ENCODE peak calls at places on chromosomes 1 and 21, in eight cellular contexts. W is HCT116, O is heart right ventricle, Y is cardiac muscle cell, N is breast epithelium, H is AG04450, G is cardiac fibroblast, A is lower lobe of right lung. S is an unnamed sample.
A peak's percentile ranks its signal among the peaks of the same experiment; 100 is the strongest.

GRCh38 chr1:143735764-143736461 is 235.9 kb downstream of the FAM72C start:
- DNase-seq in G (no peak), N (no peak), A (peak; percentile 41), Y (peak; percentile 3), W (no peak), O (no peak), H (no peak), S (no peak)

GRCh38 chr1:206792939-206793607 is 20.8 kb upstream of the IL10 start:
- DNase-seq in G (no peak), W (no peak), A (no peak), H (no peak), O (no peak), N (no peak), Y (no peak), S (no peak)

GRCh38 chr1:34736711-34737110 is 18.1 kb upstream of the GJB5 start:
- DNase-seq in Y (no peak), H (no peak), O (no peak), W (no peak), A (no peak), N (no peak), G (no peak), S (no peak)

GRCh38 chr21:27424601-27425000 is 457.7 kb upstream of the ADAMTS5 start:
- DNase-seq in H (no peak), G (peak; percentile 68), Y (no peak), A (no peak), N (no peak), O (no peak), W (no peak), S (no peak)

GRCh38 chr1:241844593-241844992 is 3.4 kb upstream of the EXO1 start:
- DNase-seq in N (no peak), W (no peak), H (no peak), O (no peak), G (no peak), Y (no peak), A (no peak), S (no peak)

GRCh38 chr1:44500181-44501021 is 95.3 kb downstream of the RNF220 start:
- DNase-seq in N (no peak), H (no peak), G (peak; percentile 47), A (no peak), O (peak; percentile 16), Y (peak; percentile 71), W (no peak), S (peak; percentile 16)

GRCh38 chr1:240496356-240496755 is 115.6 kb downstream of the GREM2 start:
- DNase-seq in Y (no peak), A (no peak), W (no peak), H (no peak), N (no peak), G (no peak), O (no peak), S (no peak)

GRCh38 chr1:234962340-234962989 is 166.2 kb downstream of the TOMM20 start:
- DNase-seq in H (peak; percentile 98), A (no peak), W (no peak), G (peak; percentile 98), Y (no peak), O (peak; percentile 64), N (no peak), S (peak; percentile 54)

GRCh38 chr1:99766378-99766800 is at the start of gene FRRS1:
- DNase-seq in W (peak; percentile 85), N (no peak), G (peak; percentile 80), O (peak; percentile 60), H (peak; percentile 15), Y (peak; percentile 91), A (peak; percentile 52), S (peak; percentile 46)

GRCh38 chr1:203769505-203770343 is 4.7 kb downstream of the LAX1 start:
- DNase-seq in Y (peak; percentile 41), A (peak; percentile 80), G (peak; percentile 96), O (peak; percentile 79), N (peak; percentile 62), H (peak; percentile 81), W (no peak), S (peak; percentile 72)

GRCh38 chr1:19388980-19389379 is 76.9 kb downstream of the SLC66A1 start:
- DNase-seq in W (no peak), Y (no peak), H (no peak), A (no peak), O (no peak), G (no peak), N (no peak), S (no peak)

GRCh38 chr1:94701796-94702439 is 118.2 kb upstream of the SLC44A3 start:
- DNase-seq in A (no peak), Y (no peak), O (no peak), N (no peak), W (no peak), H (no peak), G (no peak), S (no peak)

GRCh38 chr1:48061162-48062136 is 64.3 kb upstream of the TRABD2B start:
- DNase-seq in Y (peak; percentile 84), W (peak; percentile 45), A (no peak), H (no peak), G (peak; percentile 71), N (no peak), O (peak; percentile 74), S (no peak)

GRCh38 chr1:119294199-119294598 is 74.4 kb upstream of the HAO2 start:
- DNase-seq in Y (no peak), N (no peak), W (no peak), H (no peak), G (no peak), A (no peak), O (no peak), S (no peak)

GRCh38 chr1:41275831-41276230 is 33.7 kb upstream of the SCMH1 start:
- DNase-seq in G (no peak), O (no peak), W (no peak), N (no peak), A (no peak), H (no peak), Y (no peak), S (no peak)

GRCh38 chr1:235050911-235051360 is 77.7 kb downstream of the TOMM20 start:
- DNase-seq in W (no peak), A (peak; percentile 42), G (peak; percentile 84), H (no peak), Y (no peak), O (peak; percentile 56), N (no peak), S (peak; percentile 63)

GRCh38 chr1:242871631-242872030 is 347.1 kb upstream of the PLD5 start:
- DNase-seq in H (no peak), G (no peak), N (no peak), W (no peak), O (no peak), A (no peak), Y (no peak), S (no peak)

GRCh38 chr1:67441739-67442286 is 11.6 kb upstream of the SERBP1 start:
- DNase-seq in G (no peak), W (no peak), H (no peak), Y (no peak), A (no peak), N (no peak), O (no peak), S (no peak)

GRCh38 chr1:157347508-157347907 is 204.8 kb downstream of the FCRL5 start:
- DNase-seq in W (no peak), O (no peak), G (no peak), N (no peak), H (no peak), Y (no peak), A (no peak), S (no peak)
- TF ChIP-seq CTCF in W (no peak), O (no peak), G (no peak), N (no peak), H (no peak), Y (no peak), A (no peak), S (no peak)

GRCh38 chr1:90475623-90476022 is 241.5 kb downstream of the BARHL2 start:
- DNase-seq in O (no peak), A (no peak), N (no peak), W (peak; percentile 2), Y (peak; percentile 5), G (no peak), H (no peak), S (no peak)
- TF ChIP-seq CTCF in O (no peak), A (no peak), N (no peak), W (peak; percentile 37), Y (no peak), G (peak; percentile 23), H (peak; percentile 23), S (no peak)

DNA sequence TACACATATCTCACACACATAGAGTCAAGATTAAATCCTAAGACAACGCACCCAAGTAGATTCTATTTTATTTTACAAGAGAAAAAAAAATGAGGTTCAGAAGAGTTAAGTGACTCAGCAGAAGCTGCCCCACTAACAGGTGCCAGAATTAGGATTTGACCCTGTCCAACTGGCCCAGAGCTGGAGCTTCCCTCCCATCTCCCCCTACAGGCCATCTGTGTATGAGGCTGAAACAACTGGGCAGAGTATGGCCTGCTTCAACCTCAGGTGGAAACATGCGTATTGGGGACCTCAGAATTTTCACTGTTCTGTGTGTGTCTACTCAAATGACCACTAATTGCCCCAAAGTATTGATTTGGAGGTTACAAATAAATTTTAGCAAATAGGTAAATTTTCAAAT is 29.9 kb downstream of the PSMG1 start:
- DNase-seq in N (no peak), H (no peak), O (no peak), A (no peak), G (peak; percentile 13), W (no peak), Y (peak; percentile 24), S (no peak)
- TF ChIP-seq CTCF in N (no peak), H (peak; percentile 58), O (peak; percentile 47), A (peak; percentile 28), G (peak; percentile 69), W (peak; percentile 68), Y (peak; percentile 60), S (peak; percentile 17)

GRCh38 chr1:29384496-29385015 is 148.2 kb downstream of the PTPRU start:
- DNase-seq in Y (no peak), N (no peak), G (no peak), O (no peak), A (no peak), W (no peak), H (no peak), S (no peak)
- TF ChIP-seq CTCF in Y (no peak), N (no peak), G (no peak), O (no peak), A (no peak), W (no peak), H (no peak), S (no peak)

DNA sequence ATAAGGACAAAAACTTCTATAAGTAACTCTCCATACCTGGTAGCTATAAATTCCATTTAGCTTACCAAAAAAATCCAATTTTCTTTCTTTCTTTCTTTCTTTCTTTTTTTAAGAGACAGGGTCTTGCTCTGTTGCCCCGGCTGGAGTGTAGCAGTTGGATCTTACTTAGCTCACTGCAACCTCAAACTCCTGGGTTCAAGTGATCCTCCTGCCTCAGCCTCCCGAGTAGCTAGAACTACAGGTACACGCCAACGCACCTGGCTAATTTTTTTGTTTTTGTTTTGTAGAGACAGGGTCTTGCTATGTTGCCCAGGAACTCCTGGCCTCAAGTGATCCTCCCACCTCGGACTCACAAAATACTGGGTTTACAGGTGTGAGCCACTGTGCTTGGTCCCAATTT is 75.5 kb downstream of the EPS15 start:
- DNase-seq in Y (no peak), H (no peak), W (no peak), G (no peak), A (no peak), O (no peak), N (no peak), S (no peak)
- TF ChIP-seq CTCF in Y (no peak), H (no peak), W (no peak), G (no peak), A (no peak), O (no peak), N (no peak), S (no peak)

GRCh38 chr1:226973898-226974543 is 33.9 kb downstream of the COQ8A start:
- DNase-seq in O (no peak), A (no peak), G (peak; percentile 82), H (no peak), W (no peak), N (no peak), Y (no peak), S (no peak)
- TF ChIP-seq CTCF in O (no peak), A (no peak), G (peak; percentile 13), H (peak; percentile 2), W (no peak), N (no peak), Y (peak; percentile 12), S (no peak)

GRCh38 chr1:161792740-161793139 is 26.6 kb downstream of the ATF6 start:
- DNase-seq in H (peak; percentile 60), A (no peak), O (peak; percentile 11), G (peak; percentile 78), N (no peak), Y (peak; percentile 66), W (peak; percentile 49), S (no peak)
- TF ChIP-seq CTCF in H (peak; percentile 53), A (peak; percentile 57), O (peak; percentile 58), G (peak; percentile 43), N (peak; percentile 12), Y (peak; percentile 48), W (peak; percentile 65), S (peak; percentile 47)